ENCODE peak calls at places on chromosomes 4 and X, in six cellular contexts. G, V, L, Q, D and U are unnamed samples.

GRCh38 chr4:6829077-6829476 is 46.5 kb downstream of the KIAA0232 start:
- DNase-seq in G (no peak), V (no peak), L (no peak), Q (no peak), D (no peak), U (no peak)

GRCh38 chr4:1253831-1254230 is 4.9 kb upstream of the CTBP1 start:
- DNase-seq in G (no peak), V (no peak), L (no peak), Q (no peak), D (no peak), U (no peak)

GRCh38 chr4:155220025-155220424 is 11.6 kb downstream of the NPY2R start:
- DNase-seq in G (no peak), V (no peak), L (no peak), Q (no peak), D (no peak), U (no peak)

GRCh38 chr4:149347139-149347538 is 468.5 kb downstream of the IQCM start:
- DNase-seq in G (no peak), V (peak), L (no peak), Q (no peak), D (no peak), U (no peak)

GRCh38 chr4:57037982-57038604 is 59.4 kb downstream of the POLR2B start:
- DNase-seq in G (peak), V (peak), L (peak), Q (no peak), D (peak), U (peak)

GRCh38 chr4:74370912-74371311 is 6.0 kb downstream of the EREG start:
- DNase-seq in G (no peak), V (peak), L (peak), Q (no peak), D (no peak), U (peak)

GRCh38 chrX:1659664-1660461 is 45.0 kb downstream of the ASMT start:
- DNase-seq in G (no peak), V (no peak), L (no peak), Q (no peak), D (no peak), U (no peak)

GRCh38 chr4:88457307-88458090 is 580 bp downstream of the HERC5 start:
- DNase-seq in G (peak), V (no peak), L (peak), Q (no peak), D (peak), U (no peak)

GRCh38 chr4:106851686-106852085 is 184.4 kb downstream of the DKK2 start:
- DNase-seq in G (no peak), V (no peak), L (no peak), Q (no peak), D (no peak), U (no peak)

GRCh38 chr4:36024901-36025610 is 219.3 kb downstream of the ARAP2 start:
- DNase-seq in G (no peak), V (no peak), L (no peak), Q (no peak), D (no peak), U (no peak)

GRCh38 chrX:37378399-37378798 is 29.2 kb downstream of the PRRG1 start:
- DNase-seq in G (no peak), V (peak), L (no peak), Q (no peak), D (no peak), U (no peak)

GRCh38 chrX:54182864-54183613 is at the start of gene FAM120C:
- DNase-seq in G (peak), V (peak), L (peak), Q (no peak), D (peak), U (peak)

GRCh38 chr4:76626686-76627465 is 191.8 kb downstream of the SHROOM3 start:
- DNase-seq in G (no peak), V (peak), L (no peak), Q (no peak), D (no peak), U (no peak)
- TF ChIP-seq CTCF in G (no peak), V (peak), L (no peak), Q (no peak), D (no peak), U (no peak)

GRCh38 chr4:158172196-158172557 is 648 bp downstream of the GASK1B start:
- DNase-seq in G (no peak), V (peak), L (no peak), Q (no peak), D (no peak), U (no peak)
- TF ChIP-seq CTCF in G (no peak), V (no peak), L (no peak), Q (no peak), D (no peak), U (no peak)

GRCh38 chr4:173259310-173259709 is 74.8 kb downstream of the HMGB2 start:
- DNase-seq in G (no peak), V (no peak), L (no peak), Q (no peak), D (no peak), U (no peak)
- TF ChIP-seq CTCF in G (no peak), V (peak), L (no peak), Q (no peak), D (no peak), U (no peak)

DNA sequence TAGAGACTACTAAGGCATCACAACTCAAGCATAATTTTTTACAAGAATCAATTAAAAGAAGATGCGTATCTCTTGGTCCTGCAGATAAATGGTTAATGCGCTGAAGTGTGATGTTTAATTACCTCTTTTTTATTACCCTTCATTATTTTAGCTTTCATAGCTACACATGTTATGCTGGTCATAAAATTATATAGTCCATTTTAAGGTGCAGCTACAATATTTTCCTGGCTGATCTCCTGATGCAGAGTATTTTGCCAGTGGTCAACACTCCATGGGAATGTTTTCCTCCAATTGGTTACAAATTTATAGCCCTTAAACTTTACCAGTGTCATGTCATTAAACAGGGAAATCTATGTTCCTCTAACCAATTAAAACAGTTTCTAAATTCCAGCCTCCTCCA is 1617.2 kb downstream of the PCDH7 start:
- DNase-seq in G (no peak), V (no peak), L (no peak), Q (no peak), D (no peak), U (no peak)
- TF ChIP-seq CTCF in G (no peak), V (no peak), L (no peak), Q (no peak), D (no peak), U (no peak)

GRCh38 chr4:175946472-175947116 is 119.0 kb upstream of the WDR17 start:
- DNase-seq in G (no peak), V (no peak), L (no peak), Q (no peak), D (no peak), U (no peak)
- TF ChIP-seq CTCF in G (no peak), V (no peak), L (no peak), Q (no peak), D (no peak), U (no peak)

GRCh38 chrX:18769812-18770573 is 62.5 kb downstream of the PPEF1 start:
- DNase-seq in G (no peak), V (no peak), L (no peak), Q (no peak), D (no peak), U (peak)
- TF ChIP-seq CTCF in G (no peak), V (no peak), L (peak), Q (no peak), D (no peak), U (no peak)

GRCh38 chr4:82388405-82388804 is 14.6 kb upstream of the HNRNPD start:
- DNase-seq in G (no peak), V (no peak), L (no peak), Q (no peak), D (no peak), U (no peak)
- TF ChIP-seq CTCF in G (no peak), V (no peak), L (no peak), Q (no peak), D (no peak), U (no peak)

GRCh38 chrX:40736170-40736505 is 796 bp upstream of the MED14 start:
- DNase-seq in G (no peak), V (no peak), L (peak), Q (no peak), D (no peak), U (no peak)
- TF ChIP-seq CTCF in G (no peak), V (no peak), L (no peak), Q (no peak), D (no peak), U (no peak)

DNA sequence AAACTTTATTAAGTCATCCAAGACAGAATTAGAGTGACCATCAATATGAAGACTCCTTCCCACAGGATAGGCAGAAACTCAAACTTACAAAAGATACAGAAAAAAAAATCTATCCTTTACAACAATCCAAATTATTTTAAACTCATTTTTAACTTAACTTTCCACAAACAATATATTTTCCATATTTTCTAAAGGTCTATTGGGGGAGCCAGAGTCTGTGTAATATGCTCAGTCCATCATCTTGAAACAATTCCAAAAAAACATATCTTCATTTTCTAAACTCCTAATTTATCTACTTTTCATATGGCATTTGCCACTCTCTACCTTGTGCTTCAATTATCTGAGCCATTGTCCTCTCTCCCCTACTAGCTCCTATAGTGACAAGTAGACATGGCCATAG is 378.1 kb downstream of the PDGFC start:
- DNase-seq in G (no peak), V (peak), L (no peak), Q (no peak), D (no peak), U (no peak)
- TF ChIP-seq CTCF in G (no peak), V (peak), L (no peak), Q (no peak), D (no peak), U (no peak)